ENCODE peak calls at places on chromosomes 2 and 18, in eight cellular contexts. M, B, V, X, G, P, A and I are unnamed samples.

GRCh38 chr18:49920731-49921130 is 107.4 kb upstream of the ACAA2 start:
- DNase-seq in M (no peak), B (no peak), V (peak; percentile 58), X (no peak), G (no peak), P (no peak), A (no peak), I (no peak)

GRCh38 chr2:85049236-85049635 is 78.3 kb downstream of the KCMF1 start:
- DNase-seq in M (no peak), B (no peak), V (no peak), X (no peak), G (no peak), P (no peak), A (no peak), I (no peak)

GRCh38 chr18:58996131-58996632 is 131.5 kb downstream of the ZNF532 start:
- DNase-seq in M (no peak), B (no peak), V (peak; percentile 42), X (peak; percentile 73), G (peak; percentile 57), P (no peak), A (peak; percentile 80), I (no peak)

GRCh38 chr2:158835431-158835830 is 40.3 kb downstream of the DAPL1 start:
- DNase-seq in M (no peak), B (no peak), V (peak; percentile 14), X (no peak), G (no peak), P (no peak), A (no peak), I (no peak)

GRCh38 chr2:44918095-44918775 is 23.3 kb upstream of the SIX3 start:
- DNase-seq in M (no peak), B (no peak), V (peak; percentile 94), X (peak; percentile 19), G (no peak), P (no peak), A (no peak), I (no peak)

GRCh38 chr18:54946149-54946581 is 13.1 kb downstream of the CCDC68 start:
- DNase-seq in M (no peak), B (no peak), V (peak; percentile 54), X (no peak), G (no peak), P (no peak), A (no peak), I (peak; percentile 8)

GRCh38 chr18:80129672-80130367 is 20.8 kb downstream of the ADNP2 start:
- DNase-seq in M (no peak), B (no peak), V (no peak), X (no peak), G (no peak), P (no peak), A (no peak), I (no peak)

GRCh38 chr2:233424028-233424951 is 70.0 kb downstream of the DGKD start:
- DNase-seq in M (no peak), B (peak; percentile 45), V (peak; percentile 47), X (no peak), G (no peak), P (no peak), A (no peak), I (no peak)

GRCh38 chr2:209331291-209331844 is 92.5 kb upstream of the MAP2 start:
- DNase-seq in M (no peak), B (no peak), V (peak; percentile 38), X (peak; percentile 24), G (peak; percentile 33), P (peak; percentile 7), A (no peak), I (no peak)

GRCh38 chr2:46692316-46692715 is 213.0 kb downstream of the TMEM247 start:
- DNase-seq in M (no peak), B (no peak), V (no peak), X (no peak), G (no peak), P (no peak), A (no peak), I (no peak)

GRCh38 chr18:8609711-8610441 is 639 bp downstream of the RAB12 start:
- DNase-seq in M (no peak), B (no peak), V (no peak), X (peak; percentile 7), G (no peak), P (peak; percentile 16), A (no peak), I (peak; percentile 25)

GRCh38 chr2:120791961-120792295 is 56.3 kb downstream of the GLI2 start:
- DNase-seq in M (peak; percentile 24), B (no peak), V (peak; percentile 60), X (no peak), G (no peak), P (no peak), A (no peak), I (no peak)

GRCh38 chr2:231016576-231017249 is 20.6 kb upstream of the C2orf72 start:
- DNase-seq in M (no peak), B (no peak), V (no peak), X (peak; percentile 32), G (no peak), P (no peak), A (no peak), I (no peak)

GRCh38 chr2:215428060-215428910 is 7.6 kb downstream of the FN1 start:
- DNase-seq in M (no peak), B (no peak), V (no peak), X (no peak), G (no peak), P (no peak), A (no peak), I (no peak)

GRCh38 chr2:95024960-95025405 is 525 bp upstream of the MAL start:
- DNase-seq in M (no peak), B (no peak), V (no peak), X (no peak), G (no peak), P (no peak), A (no peak), I (no peak)

GRCh38 chr2:216634317-216635148 is 1.3 kb downstream of the IGFBP2 start:
- DNase-seq in M (no peak), B (no peak), V (no peak), X (no peak), G (no peak), P (no peak), A (no peak), I (no peak)

GRCh38 chr2:145715601-145716000 is 1195.7 kb upstream of the ZEB2 start:
- DNase-seq in M (no peak), B (no peak), V (peak; percentile 7), X (peak; percentile 63), G (no peak), P (no peak), A (no peak), I (no peak)

GRCh38 chr2:165662720-165663119 is 131.3 kb downstream of the GALNT3 start:
- DNase-seq in M (no peak), B (no peak), V (no peak), X (no peak), G (no peak), P (no peak), A (no peak), I (no peak)

GRCh38 chr2:238973038-238973772 is 125.3 kb downstream of the TWIST2 start:
- DNase-seq in M (no peak), B (no peak), V (peak; percentile 58), X (peak; percentile 45), G (peak; percentile 52), P (no peak), A (no peak), I (no peak)

GRCh38 chr2:110688594-110689091 is 10.8 kb upstream of the BUB1 start:
- DNase-seq in M (no peak), B (no peak), V (no peak), X (no peak), G (no peak), P (no peak), A (no peak), I (no peak)

GRCh38 chr18:45127395-45127794 is 446.7 kb downstream of the SETBP1 start:
- DNase-seq in M (no peak), B (no peak), V (no peak), X (no peak), G (peak; percentile 6), P (no peak), A (no peak), I (no peak)

GRCh38 chr2:74831693-74832530 is 2.0 kb upstream of the HK2 start:
- DNase-seq in M (no peak), B (no peak), V (peak; percentile 85), X (no peak), G (peak; percentile 72), P (no peak), A (no peak), I (no peak)

GRCh38 chr2:32360416-32360815 is 3.6 kb downstream of the BIRC6 start:
- DNase-seq in M (no peak), B (no peak), V (no peak), X (peak; percentile 21), G (peak; percentile 17), P (no peak), A (no peak), I (no peak)

GRCh38 chr18:6959110-6959509 is 158.5 kb downstream of the LAMA1 start:
- DNase-seq in M (no peak), B (no peak), V (peak; percentile 50), X (no peak), G (no peak), P (no peak), A (no peak), I (no peak)

GRCh38 chr2:79638410-79638809 is 125.6 kb downstream of the CTNNA2 start:
- DNase-seq in M (no peak), B (no peak), V (no peak), X (no peak), G (no peak), P (no peak), A (no peak), I (no peak)

GRCh38 chr2:12048551-12048950 is 302.1 kb downstream of the LPIN1 start:
- DNase-seq in M (no peak), B (no peak), V (no peak), X (no peak), G (no peak), P (no peak), A (no peak), I (no peak)

GRCh38 chr2:211899871-211900482 is 638.6 kb downstream of the ERBB4 start:
- DNase-seq in M (no peak), B (no peak), V (no peak), X (peak; percentile 2), G (no peak), P (no peak), A (no peak), I (no peak)

GRCh38 chr2:175039490-175039889 is 34.3 kb upstream of the CHN1 start:
- DNase-seq in M (no peak), B (no peak), V (no peak), X (no peak), G (no peak), P (no peak), A (no peak), I (no peak)

GRCh38 chr18:44844486-44844885 is 163.8 kb downstream of the SETBP1 start:
- DNase-seq in M (no peak), B (no peak), V (no peak), X (no peak), G (no peak), P (no peak), A (no peak), I (no peak)

GRCh38 chr2:27799646-27800010 is 28.1 kb downstream of the MRPL33 start:
- DNase-seq in M (no peak), B (no peak), V (no peak), X (no peak), G (no peak), P (no peak), A (no peak), I (no peak)

GRCh38 chr2:148645925-148646559 is 1.5 kb downstream of the EPC2 start:
- DNase-seq in M (peak; percentile 39), B (no peak), V (peak; percentile 78), X (peak; percentile 83), G (peak; percentile 95), P (peak; percentile 49), A (peak; percentile 74), I (peak; percentile 30)

GRCh38 chr18:79399275-79400081 is 3.7 kb downstream of the NFATC1 start:
- DNase-seq in M (no peak), B (no peak), V (no peak), X (no peak), G (no peak), P (no peak), A (no peak), I (peak; percentile 53)

GRCh38 chr2:238059505-238059904 is 1.3 kb upstream of the SCLY start:
- DNase-seq in M (no peak), B (no peak), V (no peak), X (no peak), G (no peak), P (no peak), A (no peak), I (no peak)

GRCh38 chr18:36829362-36830140 is 624 bp downstream of the KIAA1328 start:
- DNase-seq in M (no peak), B (no peak), V (no peak), X (no peak), G (peak; percentile 24), P (no peak), A (no peak), I (no peak)